ENCODE peak calls at places on chromosomes 3 and 15, in six cellular contexts. B is right cardiac atrium; C is posterior vena cava; X is PC-3; U is effector memory CD4-positive, alpha-beta T cell; I is natural killer cell treated with Interleukin-12 subunit alpha and Interleukin-12 subunit beta and Interleukin-15 and Interleukin-18, amount 100 ng/mL, for 72 hours. J is an unnamed sample.

GRCh38 chr15:31606261-31606669 is 279.6 kb downstream of the KLF13 start:
- DNase-seq in B (no peak), C (no peak), U (no peak), X (peak; percentile 85), I (no peak), J (no peak)

GRCh38 chr3:60854762-60855161 is 396.5 kb downstream of the FHIT start:
- DNase-seq in B (no peak), X (no peak), C (no peak), I (no peak), U (no peak), J (no peak)

GRCh38 chr3:71055602-71056001 is 527.9 kb downstream of the FOXP1 start:
- DNase-seq in X (peak; percentile 90), C (no peak), B (no peak), U (no peak), I (no peak), J (no peak)

GRCh38 chr3:124395165-124395564 is 335.1 kb upstream of the UMPS start:
- DNase-seq in X (no peak), B (peak; percentile 59), I (no peak), U (no peak), C (no peak), J (no peak)

GRCh38 chr3:117252208-117252607 is 542.6 kb downstream of the TUSC7 start:
- DNase-seq in X (peak; percentile 55), U (no peak), B (no peak), C (no peak), I (no peak), J (no peak)

GRCh38 chr3:56323986-56324420 is 144.3 kb downstream of the ERC2 start:
- DNase-seq in B (no peak), X (peak; percentile 43), U (no peak), I (no peak), C (no peak), J (no peak)

GRCh38 chr15:90387534-90388461 is at the start of gene IQGAP1:
- DNase-seq in C (peak; percentile 98), I (peak; percentile 98), B (peak; percentile 99), U (peak; percentile 94), X (peak; percentile 97), J (peak; percentile 94)

GRCh38 chr3:106728315-106728821 is 648.9 kb upstream of the CCDC54 start:
- DNase-seq in C (no peak), B (no peak), X (peak; percentile 98), U (no peak), I (no peak), J (peak; percentile 1)

GRCh38 chr3:3170998-3171397 is 8.5 kb downstream of the CRBN start:
- DNase-seq in C (no peak), I (no peak), B (no peak), X (peak; percentile 58), U (no peak), J (peak; percentile 22)

GRCh38 chr3:129575987-129576364 is 30.5 kb downstream of the PLXND1 start:
- DNase-seq in I (no peak), X (no peak), C (no peak), B (no peak), U (no peak), J (no peak)

GRCh38 chr3:176767385-176767784 is 429.9 kb downstream of the TBL1XR1 start:
- DNase-seq in I (no peak), U (no peak), X (peak; percentile 97), C (no peak), B (no peak), J (no peak)

GRCh38 chr15:39692464-39693327 is 89.9 kb downstream of the FSIP1 start:
- DNase-seq in I (no peak), B (no peak), X (no peak), U (no peak), C (no peak), J (peak; percentile 76)

GRCh38 chr15:90187257-90187868 is 13.8 kb upstream of the SEMA4B start:
- DNase-seq in C (no peak), U (no peak), B (no peak), I (no peak), X (no peak), J (no peak)

GRCh38 chr3:45087155-45087554 is 59.0 kb downstream of the CDCP1 start:
- DNase-seq in B (no peak), U (no peak), I (peak; percentile 10), C (no peak), X (no peak), J (no peak)